ENCODE peak calls at places on chromosomes 16 and 17, in nine cellular contexts. N, G, K, V, S, Q, D, L and T are unnamed samples.

GRCh38 chr16:67814567-67814966 is 7.9 kb downstream of the TSNAXIP1 start:
- DNase-seq in V (no peak), S (no peak), Q (no peak), D (no peak), L (no peak), K (no peak), N (no peak), G (no peak), T (no peak)

GRCh38 chr16:53043986-53044571 is 8.6 kb downstream of the CHD9NB start:
- DNase-seq in L (no peak), D (no peak), K (no peak), V (no peak), Q (no peak), S (peak), G (no peak), N (no peak), T (peak)

GRCh38 chr17:2965621-2966275 is 97.7 kb downstream of the OR1D5 start:
- DNase-seq in L (no peak), G (no peak), V (no peak), Q (no peak), N (no peak), K (peak), D (no peak), S (peak), T (no peak)

GRCh38 chr17:32494621-32495346 is 8.0 kb downstream of the CDK5R1 start:
- DNase-seq in D (no peak), K (no peak), N (no peak), G (no peak), Q (no peak), L (no peak), V (peak), S (no peak), T (no peak)

GRCh38 chr16:1132431-1132830 is 20.5 kb upstream of the CACNA1H start:
- DNase-seq in S (no peak), K (no peak), V (no peak), G (no peak), Q (no peak), N (no peak), D (no peak), L (no peak), T (no peak)

GRCh38 chr16:57202095-57202886 is 16.2 kb downstream of the RSPRY1 start:
- DNase-seq in Q (no peak), G (no peak), V (no peak), K (no peak), L (no peak), N (no peak), D (no peak), S (no peak), T (no peak)

GRCh38 chr17:43018008-43018853 is 4.0 kb downstream of the VAT1 start:
- DNase-seq in G (peak), S (no peak), V (no peak), N (no peak), Q (no peak), D (no peak), K (no peak), L (peak), T (peak)

GRCh38 chr16:63457869-63458268 is 1421.6 kb upstream of the CDH8 start:
- DNase-seq in G (no peak), K (no peak), S (no peak), L (no peak), V (no peak), D (no peak), N (no peak), Q (no peak), T (no peak)

GRCh38 chr16:15055141-15056053 is 477 bp downstream of the NTAN1 start:
- DNase-seq in Q (no peak), V (peak), D (no peak), L (peak), K (no peak), G (peak), N (no peak), S (no peak), T (peak)

GRCh38 chr17:4542726-4543191 is 12.4 kb downstream of the MYBBP1A start:
- DNase-seq in K (no peak), L (no peak), V (no peak), D (no peak), S (no peak), Q (no peak), N (no peak), G (no peak), T (no peak)

GRCh38 chr17:50578173-50578572 is 17.7 kb downstream of the CACNA1G start:
- DNase-seq in K (no peak), G (no peak), D (no peak), N (no peak), L (no peak), Q (no peak), S (no peak), V (no peak), T (no peak)

GRCh38 chr17:82963104-82963950 is 116.1 kb upstream of the METRNL start:
- DNase-seq in K (peak), S (peak), Q (peak), D (peak), L (peak), V (peak), G (peak), N (peak), T (peak)

GRCh38 chr17:13594310-13594709 is 7.4 kb downstream of the HS3ST3A1 start:
- DNase-seq in Q (no peak), N (no peak), S (no peak), G (no peak), V (no peak), K (no peak), D (no peak), L (no peak), T (no peak)

GRCh38 chr17:7914771-7915610 is 1.1 kb downstream of the RNF227 start:
- DNase-seq in K (no peak), V (no peak), L (no peak), S (no peak), N (peak), D (no peak), G (no peak), Q (no peak), T (no peak)